ENCODE peak calls at places on chromosomes 3 and 15, in nine cellular contexts. K is DMS79; R is activated naive CD4-positive, alpha-beta T cell; S is A549; Z is amygdala; B is T1000; T is nucleus accumbens; W is AG10803; C is choroid plexus epithelial cell. H is an unnamed sample.

GRCh38 chr3:131141770-131142169 is 115.1 kb downstream of the NEK11 start:
- DNase-seq in K (no peak), R (no peak), S (no peak), Z (no peak), B (no peak), T (no peak), W (no peak), C (no peak), H (no peak)

GRCh38 chr3:11021611-11022011 is 29.1 kb downstream of the SLC6A1 start:
- DNase-seq in K (no peak), R (no peak), S (no peak), Z (peak), B (no peak), T (peak), W (no peak), C (no peak), H (no peak)

GRCh38 chr15:78396976-78397375 is 41.0 kb upstream of the IREB2 start:
- DNase-seq in K (no peak), R (no peak), S (peak), Z (peak), B (no peak), T (no peak), W (peak), C (peak), H (no peak)

GRCh38 chr3:188900421-188900941 is 271.3 kb upstream of the TPRG1 start:
- DNase-seq in K (no peak), R (no peak), S (peak), Z (no peak), B (no peak), T (no peak), W (peak), C (peak), H (no peak)

GRCh38 chr15:45919806-45920205 is 285.0 kb downstream of the SQOR start:
- DNase-seq in K (no peak), R (no peak), S (peak), Z (no peak), B (peak), T (no peak), W (peak), C (peak), H (no peak)

GRCh38 chr15:97728791-97729190 is 231.7 kb upstream of the ARRDC4 start:
- DNase-seq in K (no peak), R (no peak), S (no peak), Z (peak), B (no peak), T (no peak), W (no peak), C (no peak), H (no peak)

GRCh38 chr3:149534671-149535394 is 60.3 kb downstream of the TM4SF4 start:
- DNase-seq in K (peak), R (no peak), S (peak), Z (peak), B (no peak), T (no peak), W (peak), C (peak), H (peak)

GRCh38 chr3:123618768-123619484 is 34.1 kb upstream of the HACD2 start:
- DNase-seq in K (peak), R (no peak), S (no peak), Z (peak), B (peak), T (no peak), W (peak), C (peak), H (no peak)

GRCh38 chr3:107928084-107928445 is 162.8 kb downstream of the CD47 start:
- DNase-seq in K (no peak), R (no peak), S (peak), Z (no peak), B (peak), T (peak), W (peak), C (peak), H (no peak)

GRCh38 chr3:167886690-167887089 is 151.2 kb downstream of the SERPINI1 start:
- DNase-seq in K (no peak), R (no peak), S (no peak), Z (no peak), B (no peak), T (no peak), W (peak), C (no peak), H (no peak)

GRCh38 chr15:42018306-42019224 is 2.3 kb downstream of the PLA2G4E start:
- DNase-seq in K (no peak), R (no peak), S (no peak), Z (no peak), B (no peak), T (no peak), W (no peak), C (no peak), H (no peak)

GRCh38 chr15:89419370-89419984 is 76.9 kb downstream of the RHCG start:
- DNase-seq in K (no peak), R (no peak), S (no peak), Z (peak), B (no peak), T (no peak), W (no peak), C (peak), H (no peak)

GRCh38 chr3:160091441-160091840 is 102.8 kb downstream of the IL12A start:
- DNase-seq in K (no peak), R (no peak), S (no peak), Z (no peak), B (no peak), T (no peak), W (no peak), C (no peak), H (no peak)

GRCh38 chr3:1118074-1118473 is 25.2 kb downstream of the CNTN6 start:
- DNase-seq in K (no peak), R (no peak), S (no peak), Z (no peak), B (peak), T (no peak), W (no peak), C (peak), H (no peak)

GRCh38 chr15:28942046-28942445 is 56.3 kb downstream of the APBA2 start:
- DNase-seq in K (no peak), R (peak), S (no peak), Z (no peak), B (no peak), T (no peak), W (no peak), C (no peak), H (no peak)

GRCh38 chr3:151008699-151009098 is 36.2 kb upstream of the CLRN1 start:
- DNase-seq in K (no peak), R (no peak), S (peak), Z (no peak), B (no peak), T (no peak), W (peak), C (peak), H (no peak)

GRCh38 chr15:92391640-92392039 is 2.0 kb upstream of the ST8SIA2 start:
- DNase-seq in K (no peak), R (no peak), S (peak), Z (no peak), B (no peak), T (no peak), W (peak), C (peak), H (no peak)

GRCh38 chr15:42148808-42149492 is 7.5 kb downstream of the PLA2G4F start:
- DNase-seq in K (no peak), R (no peak), S (no peak), Z (no peak), B (no peak), T (no peak), W (no peak), C (no peak), H (no peak)

GRCh38 chr15:71588746-71589145 is 221.6 kb upstream of the NR2E3 start:
- DNase-seq in K (no peak), R (no peak), S (peak), Z (no peak), B (no peak), T (no peak), W (peak), C (peak), H (no peak)

GRCh38 chr15:73388256-73388781 is 19.6 kb upstream of the HCN4 start:
- DNase-seq in K (no peak), R (no peak), S (peak), Z (no peak), B (no peak), T (no peak), W (peak), C (peak), H (no peak)

GRCh38 chr3:155252535-155252934 is 40.9 kb downstream of the STRIT1 start:
- DNase-seq in K (no peak), R (no peak), S (peak), Z (no peak), B (no peak), T (no peak), W (peak), C (peak), H (no peak)

GRCh38 chr3:10703875-10704274 is 112.2 kb upstream of the SLC6A11 start:
- DNase-seq in K (no peak), R (no peak), S (peak), Z (no peak), B (no peak), T (no peak), W (peak), C (peak), H (no peak)

GRCh38 chr15:98648654-98649537 is 557 bp downstream of the IGF1R start:
- DNase-seq in K (no peak), R (no peak), S (peak), Z (peak), B (no peak), T (peak), W (peak), C (peak), H (no peak)

GRCh38 chr3:171646357-171647133 is 163.7 kb downstream of the PLD1 start:
- DNase-seq in K (peak), R (no peak), S (peak), Z (no peak), B (no peak), T (no peak), W (peak), C (peak), H (no peak)

GRCh38 chr3:98732239-98733054 is 30.7 kb upstream of the ST3GAL6 start:
- DNase-seq in K (no peak), R (no peak), S (peak), Z (peak), B (no peak), T (peak), W (no peak), C (peak), H (peak)

GRCh38 chr3:186254676-186255665 is 107.1 kb downstream of the DGKG start:
- DNase-seq in K (no peak), R (no peak), S (no peak), Z (peak), B (no peak), T (no peak), W (no peak), C (no peak), H (no peak)

GRCh38 chr3:177452487-177452886 is 255.2 kb upstream of the TBL1XR1 start:
- DNase-seq in K (no peak), R (no peak), S (peak), Z (no peak), B (no peak), T (no peak), W (peak), C (peak), H (no peak)

GRCh38 chr3:70003119-70003518 is 3.6 kb downstream of the SAMMSON start:
- DNase-seq in K (no peak), R (no peak), S (no peak), Z (no peak), B (no peak), T (no peak), W (no peak), C (no peak), H (no peak)

GRCh38 chr3:71542548-71543370 is 40.8 kb downstream of the FOXP1 start:
- DNase-seq in K (no peak), R (no peak), S (peak), Z (peak), B (no peak), T (peak), W (peak), C (peak), H (peak)

GRCh38 chr3:7207928-7208327 is 347.0 kb downstream of the GRM7 start:
- DNase-seq in K (no peak), R (no peak), S (no peak), Z (no peak), B (no peak), T (no peak), W (no peak), C (no peak), H (no peak)

GRCh38 chr3:185763347-185764010 is 61.4 kb downstream of the IGF2BP2 start:
- DNase-seq in K (no peak), R (no peak), S (no peak), Z (no peak), B (no peak), T (no peak), W (no peak), C (peak), H (no peak)

GRCh38 chr15:56244237-56244810 is 645 bp upstream of the RFX7 start:
- DNase-seq in K (peak), R (no peak), S (peak), Z (peak), B (no peak), T (peak), W (peak), C (peak), H (peak)

GRCh38 chr3:16181361-16181760 is 6.9 kb downstream of the GALNT15 start:
- DNase-seq in K (no peak), R (no peak), S (no peak), Z (no peak), B (no peak), T (no peak), W (peak), C (no peak), H (no peak)

GRCh38 chr3:193134895-193135294 is 106.1 kb upstream of the PLAAT1 start:
- DNase-seq in K (no peak), R (no peak), S (no peak), Z (no peak), B (peak), T (no peak), W (peak), C (no peak), H (no peak)

GRCh38 chr3:89851974-89852621 is 744.7 kb downstream of the EPHA3 start:
- DNase-seq in K (no peak), R (no peak), S (peak), Z (peak), B (no peak), T (peak), W (no peak), C (peak), H (no peak)

GRCh38 chr3:143998266-143998665 is 26.6 kb downstream of the DIPK2A start:
- DNase-seq in K (no peak), R (no peak), S (no peak), Z (no peak), B (no peak), T (no peak), W (peak), C (peak), H (no peak)

GRCh38 chr15:31528846-31529245 is 202.2 kb downstream of the KLF13 start:
- DNase-seq in K (no peak), R (no peak), S (no peak), Z (no peak), B (no peak), T (no peak), W (no peak), C (no peak), H (no peak)

GRCh38 chr15:36753173-36753572 is 173.7 kb downstream of the CDIN1 start:
- DNase-seq in K (no peak), R (no peak), S (no peak), Z (no peak), B (no peak), T (no peak), W (no peak), C (no peak), H (no peak)

GRCh38 chr3:183393625-183394024 is 34.8 kb downstream of the MCF2L2 start:
- DNase-seq in K (no peak), R (no peak), S (no peak), Z (no peak), B (no peak), T (no peak), W (no peak), C (no peak), H (no peak)